ENCODE peak calls at places on chromosome X, in eight cellular contexts. N is tibial nerve, T is tibial artery, H is esophagus squamous epithelium, W is body of pancreas, E is upper lobe of left lung, Q is fibroblast of lung, Z is nephron progenitor cell. I is an unnamed sample.

GRCh38 chrX:119062750-119063374 is 9.9 kb upstream of the CT47C1 start:
- DNase-seq in N (no peak), T (no peak), H (no peak), W (peak; percentile 35), E (no peak), Q (peak; percentile 65), Z (no peak), I (no peak)

GRCh38 chrX:39998636-39999406 is 98.9 kb downstream of the BCOR start:
- DNase-seq in N (no peak), T (no peak), H (no peak), W (no peak), E (no peak), Q (peak; percentile 20), Z (no peak), I (no peak)

GRCh38 chrX:70042399-70043371 is 7.1 kb downstream of the AWAT2 start:
- DNase-seq in N (no peak), T (no peak), H (no peak), W (no peak), E (peak; percentile 43), Q (no peak), Z (no peak), I (no peak)

GRCh38 chrX:139642241-139642927 is 65.6 kb downstream of the MCF2 start:
- DNase-seq in N (no peak), T (no peak), H (no peak), W (no peak), E (no peak), Q (peak; percentile 36), Z (peak; percentile 1), I (no peak)

GRCh38 chrX:101407167-101407747 is 468 bp downstream of the GLA start:
- DNase-seq in N (no peak), T (no peak), H (no peak), W (no peak), E (no peak), Q (no peak), Z (no peak), I (no peak)

GRCh38 chrX:36983831-36984230 is 24.3 kb upstream of the FAM47C start:
- DNase-seq in N (no peak), T (no peak), H (no peak), W (no peak), E (no peak), Q (no peak), Z (no peak), I (no peak)

GRCh38 chrX:48472851-48473717 is 2.9 kb upstream of the FTSJ1 start:
- DNase-seq in N (no peak), T (no peak), H (no peak), W (peak; percentile 52), E (no peak), Q (no peak), Z (no peak), I (no peak)

GRCh38 chrX:38458071-38458470 is 103.3 kb upstream of the TSPAN7 start:
- DNase-seq in N (no peak), T (no peak), H (no peak), W (no peak), E (no peak), Q (no peak), Z (no peak), I (no peak)

GRCh38 chrX:32408389-32408788 is 803.0 kb downstream of the DMD start:
- DNase-seq in N (no peak), T (no peak), H (no peak), W (no peak), E (no peak), Q (no peak), Z (no peak), I (peak; percentile 3)

GRCh38 chrX:5113128-5113527 is 1115.5 kb downstream of the NLGN4X start:
- DNase-seq in N (no peak), T (no peak), H (no peak), W (no peak), E (no peak), Q (peak; percentile 8), Z (no peak), I (no peak)

GRCh38 chrX:71660562-71661416 is 6.6 kb upstream of the LOC101059915 start:
- DNase-seq in N (no peak), T (no peak), H (no peak), W (no peak), E (no peak), Q (no peak), Z (no peak), I (no peak)

GRCh38 chrX:111244238-111244750 is 26.0 kb downstream of the CAPN6 start:
- DNase-seq in N (no peak), T (no peak), H (no peak), W (no peak), E (no peak), Q (peak; percentile 12), Z (no peak), I (no peak)

GRCh38 chrX:43703211-43703791 is 47.2 kb downstream of the MAOA start:
- DNase-seq in N (no peak), T (no peak), H (no peak), W (no peak), E (no peak), Q (peak; percentile 69), Z (no peak), I (no peak)

GRCh38 chrX:123422875-123423274 is 238.8 kb downstream of the GRIA3 start:
- DNase-seq in N (no peak), T (peak; percentile 63), H (no peak), W (peak; percentile 17), E (no peak), Q (peak; percentile 32), Z (peak; percentile 9), I (peak; percentile 3)

GRCh38 chrX:95860127-95860526 is 824.5 kb upstream of the DIAPH2 start:
- DNase-seq in N (no peak), T (no peak), H (no peak), W (no peak), E (no peak), Q (no peak), Z (no peak), I (no peak)

GRCh38 chrX:20595928-20596550 is 329.3 kb upstream of the RPS6KA3 start:
- DNase-seq in N (no peak), T (no peak), H (no peak), W (no peak), E (no peak), Q (peak; percentile 44), Z (no peak), I (no peak)

GRCh38 chrX:101482296-101482695 is 3.0 kb upstream of the ARMCX4 start:
- DNase-seq in N (no peak), T (no peak), H (no peak), W (no peak), E (no peak), Q (peak; percentile 70), Z (no peak), I (no peak)

GRCh38 chrX:6941041-6941440 is 206.5 kb upstream of the STS start:
- DNase-seq in N (no peak), T (no peak), H (no peak), W (no peak), E (no peak), Q (peak; percentile 13), Z (no peak), I (no peak)

GRCh38 chrX:130975947-130976346 is 72.9 kb upstream of the ENOX2 start:
- DNase-seq in N (no peak), T (no peak), H (no peak), W (peak; percentile 25), E (no peak), Q (peak; percentile 45), Z (peak; percentile 64), I (peak; percentile 28)

GRCh38 chrX:135389717-135390116 is 32.0 kb upstream of the SMIM10L2A start:
- DNase-seq in N (no peak), T (no peak), H (no peak), W (peak; percentile 37), E (no peak), Q (peak; percentile 1), Z (no peak), I (no peak)

GRCh38 chrX:138492371-138492770 is 219.1 kb downstream of the FGF13 start:
- DNase-seq in N (no peak), T (no peak), H (no peak), W (no peak), E (no peak), Q (no peak), Z (no peak), I (no peak)

DNA sequence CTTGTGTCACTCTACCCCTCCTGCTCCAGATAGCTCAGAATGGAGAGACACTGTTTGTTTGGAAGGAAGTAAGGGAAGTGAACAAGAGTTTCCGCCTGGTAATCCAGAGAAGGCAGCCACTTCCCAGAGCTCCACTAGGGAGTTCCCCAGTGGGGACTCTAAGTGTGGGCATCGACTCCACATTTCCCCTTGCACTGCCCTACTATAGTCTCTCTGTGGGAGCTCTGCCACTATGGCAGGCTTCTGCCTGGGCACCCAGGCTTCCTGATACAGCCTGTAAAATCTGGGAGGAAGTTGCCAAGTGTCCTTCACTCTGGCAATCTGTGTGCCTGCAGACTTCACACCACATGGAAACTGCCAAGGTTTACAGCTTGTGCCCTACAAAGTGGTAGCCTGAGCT is 245.8 kb upstream of the DMD start:
- DNase-seq in N (no peak), T (no peak), H (no peak), W (no peak), E (no peak), Q (no peak), Z (no peak), I (no peak)
- TF ChIP-seq CTCF in N (no peak), T (no peak), H (no peak), W (no peak), E (no peak), Q (no peak), Z (no peak), I (no peak)

DNA sequence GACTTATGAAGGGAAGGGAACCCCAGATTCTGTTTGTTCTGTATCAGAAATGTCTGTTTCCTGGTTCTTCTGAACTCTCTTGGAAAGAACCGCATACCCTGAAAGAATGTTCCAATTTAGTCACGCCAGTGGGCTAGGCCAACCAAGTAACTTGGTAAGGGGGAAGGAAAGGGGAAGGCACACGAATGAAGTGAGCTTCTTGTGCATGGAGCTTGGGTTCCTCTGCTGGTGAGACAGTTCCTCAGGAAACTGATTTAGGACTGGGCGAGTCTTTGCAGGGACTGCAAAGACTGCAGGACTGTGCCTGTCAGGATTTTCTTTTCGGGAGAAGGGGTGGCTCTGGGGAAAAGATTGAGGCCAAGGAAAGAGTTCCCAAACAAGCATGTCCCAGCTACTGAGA is 35.6 kb downstream of the FRMPD3 start:
- DNase-seq in N (no peak), T (no peak), H (no peak), W (no peak), E (no peak), Q (peak; percentile 20), Z (no peak), I (no peak)
- TF ChIP-seq CTCF in N (no peak), T (no peak), H (peak; percentile 26), W (no peak), E (no peak), Q (no peak), Z (no peak), I (no peak)

DNA sequence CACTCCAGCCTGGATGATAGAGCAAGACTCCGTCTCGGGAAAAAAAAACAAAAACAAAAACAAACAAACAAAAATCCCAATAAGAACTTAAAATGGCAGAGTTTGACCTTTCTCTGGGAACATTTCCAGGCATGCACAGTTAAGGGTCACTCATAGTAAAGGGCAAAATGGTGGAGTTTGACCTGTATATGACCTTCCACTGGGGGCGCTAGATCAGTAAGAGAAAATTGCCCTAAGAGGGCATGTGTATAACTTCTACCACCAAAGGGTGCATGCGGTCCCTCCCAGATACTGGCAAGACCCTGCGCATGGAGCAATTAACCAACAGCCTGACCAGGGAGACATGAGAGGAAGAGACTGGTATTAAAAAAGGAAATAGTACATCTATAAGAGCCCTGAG is 177.2 kb downstream of the MOSPD2 start:
- DNase-seq in N (no peak), T (no peak), H (no peak), W (no peak), E (no peak), Q (no peak), Z (no peak), I (no peak)
- TF ChIP-seq CTCF in N (no peak), T (no peak), H (no peak), W (no peak), E (no peak), Q (no peak), Z (no peak), I (no peak)

GRCh38 chrX:24515447-24515846 is 50.4 kb downstream of the PDK3 start:
- DNase-seq in N (no peak), T (no peak), H (no peak), W (no peak), E (no peak), Q (peak; percentile 14), Z (no peak), I (no peak)
- TF ChIP-seq CTCF in N (peak; percentile 30), T (no peak), H (no peak), W (no peak), E (no peak), Q (peak; percentile 35), Z (peak; percentile 13), I (no peak)